ENCODE peak calls at places on chromosomes 2 and 18, in seven cellular contexts. N is tibial nerve, L is WERI-Rb-1, Q is sigmoid colon, G is left ventricle myocardium inferior, C is lower lobe of right lung, Z is right cardiac atrium. F is an unnamed sample.

GRCh38 chr2:54409752-54410151 is 46.4 kb upstream of the SPTBN1 start:
- DNase-seq in C (no peak), Q (no peak), Z (no peak), G (no peak), N (no peak), L (no peak), F (no peak)

GRCh38 chr2:64212801-64213321 is 68.6 kb upstream of the PELI1 start:
- DNase-seq in L (no peak), G (no peak), Q (no peak), N (no peak), C (no peak), Z (no peak), F (no peak)

GRCh38 chr2:203446071-203446481 is 89.0 kb downstream of the RAPH1 start:
- DNase-seq in L (no peak), Q (no peak), C (no peak), G (no peak), Z (no peak), N (no peak), F (no peak)

GRCh38 chr2:240364582-240364960 is 70.9 kb upstream of the GPC1 start:
- DNase-seq in Q (no peak), L (no peak), N (no peak), G (peak), C (peak), Z (peak), F (no peak)

GRCh38 chr2:67272195-67272594 is 124.9 kb upstream of the ETAA1 start:
- DNase-seq in Z (no peak), N (no peak), Q (no peak), C (no peak), G (no peak), L (no peak), F (no peak)

GRCh38 chr2:51705418-51705817 is 673.5 kb upstream of the NRXN1 start:
- DNase-seq in C (no peak), Z (no peak), L (no peak), G (no peak), Q (no peak), N (no peak), F (no peak)

GRCh38 chr18:67726882-67727281 is 210.4 kb upstream of the DSEL start:
- DNase-seq in C (no peak), N (no peak), L (no peak), Q (no peak), G (no peak), Z (no peak), F (no peak)

GRCh38 chr2:159137511-159138101 is 148.9 kb downstream of the WDSUB1 start:
- DNase-seq in L (no peak), N (no peak), Q (no peak), Z (no peak), C (no peak), G (no peak), F (no peak)

GRCh38 chr2:176612736-176613135 is 343.5 kb downstream of the MTX2 start:
- DNase-seq in C (no peak), N (no peak), L (no peak), Z (no peak), G (no peak), Q (no peak), F (no peak)

GRCh38 chr2:67323209-67323991 is 73.7 kb upstream of the ETAA1 start:
- DNase-seq in N (no peak), L (no peak), C (no peak), Z (no peak), G (no peak), Q (no peak), F (no peak)

GRCh38 chr2:239267411-239267941 is 133.3 kb downstream of the HDAC4 start:
- DNase-seq in N (peak), L (no peak), Q (peak), G (no peak), C (peak), Z (peak), F (no peak)

DNA sequence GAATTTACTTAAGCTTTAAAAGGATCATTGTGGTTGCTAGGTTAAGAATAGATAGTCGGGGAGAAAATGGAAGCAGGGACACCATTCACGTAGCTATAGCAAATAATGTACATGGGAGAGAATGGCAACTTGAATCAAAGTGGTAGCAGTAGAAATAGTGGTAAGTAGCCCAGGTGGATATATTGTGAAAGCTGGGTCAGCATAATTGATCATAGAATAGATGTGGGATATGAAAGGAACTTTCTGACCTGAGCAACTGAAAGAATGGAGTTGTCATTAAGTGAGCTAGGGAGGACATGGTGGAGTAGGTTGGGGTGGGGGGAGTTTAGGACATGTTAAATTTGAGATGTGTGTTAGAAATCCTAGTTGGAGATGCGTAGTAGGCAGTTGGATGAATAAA is 2.2 kb downstream of the SGO2 start:
- DNase-seq in G (no peak), C (no peak), Z (no peak), Q (no peak), N (no peak), L (no peak), F (no peak)
- H3K27ac ChIP-seq in G (no peak), C (no peak), Z (no peak), Q (no peak), N (no peak), L (no peak), F (no peak)

GRCh38 chr18:46344416-46345180 is 240.4 kb downstream of the HAUS1 start:
- DNase-seq in Z (no peak), G (no peak), N (no peak), C (no peak), Q (peak), L (no peak), F (no peak)

GRCh38 chr18:46341989-46342525 is 237.9 kb downstream of the HAUS1 start:
- DNase-seq in Q (peak), G (no peak), Z (no peak), N (no peak), C (no peak), L (no peak), F (no peak)

GRCh38 chr18:46343940-46344372 is 239.8 kb downstream of the HAUS1 start:
- DNase-seq in N (peak), C (peak), Q (peak), G (peak), Z (peak), L (no peak), F (no peak)

GRCh38 chr18:46345181-46345465 is 240.9 kb downstream of the HAUS1 start:
- DNase-seq in N (no peak), Q (peak), C (no peak), L (no peak), Z (no peak), G (no peak), F (no peak)

GRCh38 chr18:46343456-46343855 is 239.3 kb downstream of the HAUS1 start:
- DNase-seq in Z (no peak), C (no peak), G (no peak), N (no peak), Q (peak), L (no peak), F (no peak)
- H3K4me3 ChIP-seq in Z (no peak), C (no peak), G (no peak), N (no peak), Q (no peak), L (no peak), F (no peak)

DNA sequence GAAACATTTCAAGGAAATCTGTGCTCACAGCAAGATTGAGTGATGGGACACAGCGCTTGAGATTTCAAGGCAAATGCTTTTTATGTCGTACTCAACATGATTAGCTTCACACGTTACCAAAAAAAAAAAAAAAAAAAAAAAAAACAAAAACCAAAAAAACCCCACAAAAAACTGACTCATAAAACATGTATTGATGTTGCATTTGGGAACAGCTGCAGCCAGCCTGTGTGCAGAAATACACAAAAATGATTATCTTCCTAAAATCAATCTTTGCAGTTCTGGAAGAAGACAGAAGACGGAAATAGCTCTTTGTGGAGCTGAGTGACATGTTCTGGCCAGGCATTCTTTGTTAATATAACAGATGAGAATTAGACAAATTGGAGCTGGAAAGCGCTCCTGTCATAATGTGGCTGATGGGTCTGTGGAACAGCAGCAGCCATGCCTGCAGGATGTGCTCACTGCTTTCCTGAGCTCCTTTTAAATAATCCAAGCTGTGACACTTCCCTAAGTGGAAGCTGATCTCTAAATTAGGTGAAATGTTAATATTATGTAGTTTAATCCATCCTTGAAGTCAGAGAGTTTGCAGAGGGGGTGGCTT is 453.3 kb downstream of the LPIN1 start:
- DNase-seq in C (no peak), Z (no peak), G (no peak), L (no peak), Q (no peak), N (no peak), F (no peak)
- H3K27ac ChIP-seq in C (no peak), Z (no peak), G (peak), L (no peak), Q (no peak), N (no peak), F (no peak)

DNA sequence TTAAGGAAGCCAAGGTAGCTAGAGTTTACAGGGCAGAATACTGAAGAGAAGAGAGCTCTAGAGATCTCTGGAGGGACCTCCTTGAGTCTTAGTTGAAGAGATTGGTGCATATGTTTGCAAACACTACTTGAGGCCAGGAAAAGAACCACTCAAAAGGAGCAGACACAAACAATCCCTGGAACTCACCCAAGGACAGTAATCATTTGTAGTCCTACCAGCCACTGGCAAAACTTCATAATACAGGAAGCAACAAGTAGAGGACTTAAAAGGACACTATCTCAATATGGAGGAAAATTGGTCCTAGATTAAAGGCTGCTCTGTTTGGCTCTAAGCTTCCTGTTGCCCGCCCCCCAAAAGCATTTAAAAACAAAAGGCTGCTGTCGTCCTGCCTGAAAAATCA is 46.9 kb upstream of the UBXN4 start:
- DNase-seq in Z (no peak), N (no peak), L (no peak), G (no peak), Q (no peak), C (no peak), F (no peak)
- H3K4me3 ChIP-seq in Z (no peak), N (no peak), L (no peak), G (no peak), Q (no peak), C (no peak), F (no peak)

GRCh38 chr2:85523906-85524566 is 14.9 kb upstream of the MAT2A start:
- DNase-seq in C (no peak), G (no peak), Z (peak), N (no peak), L (peak), Q (no peak), F (no peak)

GRCh38 chr2:85522090-85522647 is 16.8 kb upstream of the MAT2A start:
- DNase-seq in N (no peak), Z (no peak), G (no peak), Q (no peak), C (no peak), L (no peak), F (no peak)

GRCh38 chr2:85525029-85525428 is 13.9 kb upstream of the MAT2A start:
- DNase-seq in L (no peak), G (no peak), Q (no peak), Z (no peak), C (no peak), N (no peak), F (no peak)

GRCh38 chr2:85524567-85524923 is 14.4 kb upstream of the MAT2A start:
- DNase-seq in G (no peak), Q (no peak), C (no peak), N (no peak), Z (no peak), L (peak), F (no peak)

DNA sequence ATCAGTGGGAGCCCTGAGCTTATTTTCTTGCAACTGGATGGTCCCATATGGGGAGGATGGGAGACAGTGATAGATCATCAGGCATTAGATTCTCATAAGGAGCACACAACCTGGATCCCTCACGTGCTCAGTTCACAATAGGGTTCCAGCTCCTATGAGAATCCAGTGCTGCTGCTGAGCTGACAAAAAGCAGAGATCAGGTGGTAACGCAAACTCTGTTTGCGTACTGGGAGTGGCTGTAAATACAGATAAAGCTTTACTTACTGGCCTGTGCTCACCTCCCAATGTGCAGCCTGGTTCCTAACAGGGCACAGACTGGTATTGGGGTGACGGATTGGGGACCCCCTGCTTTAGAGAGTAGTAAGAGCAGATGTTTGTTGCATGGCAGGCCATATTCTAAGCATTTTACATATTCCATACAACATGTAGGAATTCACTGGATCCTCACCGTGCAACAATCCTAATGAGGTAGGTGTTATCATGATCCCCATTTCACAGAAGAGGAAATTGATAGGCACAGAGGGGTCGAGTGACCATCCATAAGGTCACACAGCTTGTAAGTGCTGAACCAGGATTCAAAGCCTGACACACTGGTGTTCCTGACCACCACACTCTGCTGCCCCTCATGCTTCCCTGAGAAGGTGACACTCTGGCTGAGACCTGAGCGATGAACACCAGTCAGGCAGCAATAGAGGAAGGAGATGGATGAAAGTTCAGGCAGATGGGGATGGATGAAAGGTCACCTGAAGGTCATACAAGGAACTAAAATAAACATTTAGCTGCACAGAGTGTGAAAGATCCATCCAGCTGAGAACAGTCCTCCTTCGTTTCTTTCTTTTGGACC is 15.7 kb upstream of the MAT2A start:
- DNase-seq in Z (no peak), C (no peak), L (no peak), G (no peak), Q (no peak), N (no peak), F (no peak)
- H3K27ac ChIP-seq in Z (no peak), C (no peak), L (peak), G (peak), Q (peak), N (peak), F (no peak)

GRCh38 chr2:74533464-74533863 is 3.7 kb downstream of the HTRA2 start:
- DNase-seq in C (no peak), N (no peak), L (no peak), Z (no peak), Q (no peak), G (no peak), F (no peak)

GRCh38 chr2:74530239-74531161 is 767 bp downstream of the HTRA2 start:
- DNase-seq in Z (peak), N (no peak), L (peak), C (peak), G (no peak), Q (no peak), F (no peak)

GRCh38 chr2:74529357-74530238 is at the start of the genes AUP1 and HTRA2:
- DNase-seq in Q (peak), N (peak), C (peak), L (peak), G (peak), Z (peak), F (peak)

GRCh38 chr2:74532222-74532621 is 2.5 kb downstream of the HTRA2 start:
- DNase-seq in C (no peak), Z (no peak), N (no peak), L (no peak), G (no peak), Q (no peak), F (no peak)

DNA sequence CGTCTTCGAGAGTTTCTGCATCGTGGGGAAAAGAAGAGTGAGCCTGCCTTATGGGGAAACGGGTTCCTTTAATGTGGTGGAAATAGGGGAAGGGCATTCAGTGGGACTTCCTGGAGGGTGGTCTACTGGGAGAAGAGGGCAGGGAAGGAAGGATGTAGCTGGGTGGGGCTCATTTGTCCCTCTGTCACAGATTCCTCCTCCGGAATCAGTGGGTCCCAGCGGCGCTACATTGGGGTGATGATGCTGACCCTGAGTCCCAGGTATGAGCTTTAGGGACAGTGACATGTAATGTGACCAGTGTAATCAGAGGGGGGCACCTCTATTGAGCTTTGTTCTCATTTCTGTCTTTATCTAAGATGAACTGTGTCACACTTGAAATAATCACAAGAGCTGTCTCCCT is 1.9 kb downstream of the HTRA2 start:
- DNase-seq in L (no peak), Q (no peak), Z (no peak), C (no peak), G (no peak), N (no peak), F (no peak)
- H3K4me3 ChIP-seq in L (no peak), Q (no peak), Z (no peak), C (no peak), G (peak), N (no peak), F (no peak)

GRCh38 chr2:119694470-119694993 is 15.5 kb downstream of the TMEM177 start:
- DNase-seq in Q (peak), L (no peak), N (no peak), C (no peak), Z (no peak), G (no peak), F (no peak)
- H3K27ac ChIP-seq in Q (no peak), L (no peak), N (no peak), C (peak), Z (no peak), G (no peak), F (no peak)

F was measured in iPS DF 6.9.